ENCODE peak calls at places on chromosomes 11 and 22, in five cellular contexts. One of them, this sample, is unnamed.

GRCh38 chr11:123454060-123454651 is 24.1 kb downstream of the GRAMD1B start:
- DNase-seq in naive thymus-derived CD4-positive, alpha-beta T cell: no peak
- DNase-seq in SJSA1: no peak
- DNase-seq in mucosa of descending colon: no peak
- DNase-seq in GM23338: no peak
- DNase-seq in this sample: no peak

GRCh38 chr22:31211504-31211861 is 615 bp upstream of the LIMK2 start:
- DNase-seq in naive thymus-derived CD4-positive, alpha-beta T cell: no peak
- DNase-seq in SJSA1: no peak
- DNase-seq in mucosa of descending colon: no peak
- DNase-seq in GM23338: no peak
- DNase-seq in this sample: no peak

GRCh38 chr22:17199131-17199731 is 20.0 kb downstream of the ADA2 start:
- DNase-seq in naive thymus-derived CD4-positive, alpha-beta T cell: no peak
- DNase-seq in SJSA1: no peak
- DNase-seq in mucosa of descending colon: no peak
- DNase-seq in GM23338: peak
- DNase-seq in this sample: no peak

GRCh38 chr22:33539902-33540751 is 380.1 kb downstream of the LARGE1 start:
- DNase-seq in naive thymus-derived CD4-positive, alpha-beta T cell: no peak
- DNase-seq in SJSA1: no peak
- DNase-seq in mucosa of descending colon: peak
- DNase-seq in GM23338: no peak
- DNase-seq in this sample: no peak

GRCh38 chr22:22431271-22432220 is 77.0 kb downstream of the ZNF280B start:
- DNase-seq in naive thymus-derived CD4-positive, alpha-beta T cell: no peak
- DNase-seq in SJSA1: peak
- DNase-seq in mucosa of descending colon: peak
- DNase-seq in GM23338: peak
- DNase-seq in this sample: peak

GRCh38 chr22:19576460-19577421 is 52.5 kb upstream of the CLDN5 start:
- DNase-seq in naive thymus-derived CD4-positive, alpha-beta T cell: no peak
- DNase-seq in SJSA1: peak
- DNase-seq in mucosa of descending colon: no peak
- DNase-seq in GM23338: peak
- DNase-seq in this sample: no peak

GRCh38 chr11:77375114-77375513 is 73.6 kb upstream of the GDPD4 start:
- DNase-seq in naive thymus-derived CD4-positive, alpha-beta T cell: no peak
- DNase-seq in SJSA1: no peak
- DNase-seq in mucosa of descending colon: no peak
- DNase-seq in GM23338: no peak
- DNase-seq in this sample: no peak

GRCh38 chr22:41620646-41621098 is at the start of gene DESI1:
- DNase-seq in naive thymus-derived CD4-positive, alpha-beta T cell: no peak
- DNase-seq in SJSA1: no peak
- DNase-seq in mucosa of descending colon: no peak
- DNase-seq in GM23338: peak
- DNase-seq in this sample: no peak

GRCh38 chr11:133476570-133477262 is 55.6 kb downstream of the OPCML start:
- DNase-seq in naive thymus-derived CD4-positive, alpha-beta T cell: no peak
- DNase-seq in SJSA1: no peak
- DNase-seq in mucosa of descending colon: no peak
- DNase-seq in GM23338: peak
- DNase-seq in this sample: no peak

GRCh38 chr22:29202231-29203192 is 3.2 kb upstream of the EMID1 start:
- DNase-seq in naive thymus-derived CD4-positive, alpha-beta T cell: no peak
- DNase-seq in SJSA1: peak
- DNase-seq in mucosa of descending colon: peak
- DNase-seq in GM23338: peak
- DNase-seq in this sample: peak

GRCh38 chr11:71298761-71299181 is 46.4 kb upstream of the SHANK2 start:
- DNase-seq in naive thymus-derived CD4-positive, alpha-beta T cell: no peak
- DNase-seq in SJSA1: no peak
- DNase-seq in mucosa of descending colon: no peak
- DNase-seq in GM23338: no peak
- DNase-seq in this sample: no peak

GRCh38 chr11:97060184-97060583 is 670.4 kb downstream of the JRKL start:
- DNase-seq in naive thymus-derived CD4-positive, alpha-beta T cell: no peak
- DNase-seq in SJSA1: no peak
- DNase-seq in mucosa of descending colon: no peak
- DNase-seq in GM23338: no peak
- DNase-seq in this sample: no peak
- H3K4me3 ChIP-seq in naive thymus-derived CD4-positive, alpha-beta T cell: no peak
- H3K4me3 ChIP-seq in SJSA1: no peak
- H3K4me3 ChIP-seq in mucosa of descending colon: no peak
- H3K4me3 ChIP-seq in GM23338: no peak
- H3K4me3 ChIP-seq in this sample: no peak

GRCh38 chr11:82902086-82902485 is 550 bp downstream of the DDIAS start:
- DNase-seq in naive thymus-derived CD4-positive, alpha-beta T cell: peak
- DNase-seq in SJSA1: no peak
- DNase-seq in mucosa of descending colon: no peak
- DNase-seq in GM23338: no peak
- DNase-seq in this sample: no peak
- H3K4me3 ChIP-seq in naive thymus-derived CD4-positive, alpha-beta T cell: peak
- H3K4me3 ChIP-seq in SJSA1: peak
- H3K4me3 ChIP-seq in mucosa of descending colon: no peak
- H3K4me3 ChIP-seq in GM23338: peak
- H3K4me3 ChIP-seq in this sample: peak

DNA sequence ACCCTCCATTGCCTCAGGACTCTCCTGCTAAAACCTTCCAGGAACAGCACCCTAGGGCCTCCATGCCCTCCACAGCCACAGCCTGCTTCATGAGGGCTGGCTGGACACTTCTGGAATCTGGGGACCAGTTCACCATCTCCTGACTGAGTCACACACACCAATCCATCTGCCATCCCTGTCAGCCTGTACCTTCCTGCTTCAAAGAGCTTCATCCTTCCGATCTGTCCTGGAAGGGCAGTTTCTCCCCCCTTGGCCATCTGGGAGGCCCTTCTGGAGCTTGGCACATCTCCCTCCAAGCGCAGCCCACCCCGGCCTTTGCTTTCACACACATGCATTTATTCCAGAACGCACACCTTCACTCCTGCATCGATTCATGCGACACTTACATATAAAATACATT is 13.1 kb downstream of the APBB1 start:
- DNase-seq in naive thymus-derived CD4-positive, alpha-beta T cell: no peak
- DNase-seq in SJSA1: no peak
- DNase-seq in mucosa of descending colon: no peak
- DNase-seq in GM23338: no peak
- DNase-seq in this sample: no peak
- H3K4me3 ChIP-seq in naive thymus-derived CD4-positive, alpha-beta T cell: no peak
- H3K4me3 ChIP-seq in SJSA1: no peak
- H3K4me3 ChIP-seq in mucosa of descending colon: no peak
- H3K4me3 ChIP-seq in GM23338: no peak
- H3K4me3 ChIP-seq in this sample: no peak

DNA sequence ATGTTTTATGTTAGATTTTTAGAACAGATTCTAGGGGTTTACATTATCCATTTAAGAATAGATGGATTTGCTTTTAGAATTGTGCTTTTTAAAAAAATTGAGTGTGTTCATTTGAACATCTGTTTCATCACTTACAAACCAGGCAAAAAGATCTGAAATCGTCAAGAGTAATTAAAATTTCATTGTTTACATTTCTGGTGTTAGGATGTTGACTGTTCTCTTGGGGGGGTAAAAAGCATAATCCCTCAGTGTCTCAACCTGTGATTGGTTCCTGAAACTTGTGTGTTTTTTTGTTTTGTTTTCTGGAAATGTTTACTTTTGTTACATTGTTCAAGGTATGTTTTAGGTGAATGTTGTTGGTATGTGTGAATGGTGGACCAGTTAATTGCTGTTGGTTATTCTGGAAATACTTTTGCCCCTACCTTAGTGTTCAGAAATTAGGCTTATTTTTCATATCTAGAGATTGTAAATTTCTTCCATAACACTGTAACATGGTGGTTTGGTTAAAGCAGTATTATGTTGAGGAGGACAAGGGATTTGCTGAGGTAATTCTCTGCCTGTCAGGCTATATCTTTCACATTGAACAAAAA is 4.8 kb downstream of the PCF11 start:
- DNase-seq in naive thymus-derived CD4-positive, alpha-beta T cell: no peak
- DNase-seq in SJSA1: no peak
- DNase-seq in mucosa of descending colon: no peak
- DNase-seq in GM23338: no peak
- DNase-seq in this sample: no peak
- H3K4me3 ChIP-seq in naive thymus-derived CD4-positive, alpha-beta T cell: peak
- H3K4me3 ChIP-seq in SJSA1: no peak
- H3K4me3 ChIP-seq in mucosa of descending colon: no peak
- H3K4me3 ChIP-seq in GM23338: no peak
- H3K4me3 ChIP-seq in this sample: no peak

DNA sequence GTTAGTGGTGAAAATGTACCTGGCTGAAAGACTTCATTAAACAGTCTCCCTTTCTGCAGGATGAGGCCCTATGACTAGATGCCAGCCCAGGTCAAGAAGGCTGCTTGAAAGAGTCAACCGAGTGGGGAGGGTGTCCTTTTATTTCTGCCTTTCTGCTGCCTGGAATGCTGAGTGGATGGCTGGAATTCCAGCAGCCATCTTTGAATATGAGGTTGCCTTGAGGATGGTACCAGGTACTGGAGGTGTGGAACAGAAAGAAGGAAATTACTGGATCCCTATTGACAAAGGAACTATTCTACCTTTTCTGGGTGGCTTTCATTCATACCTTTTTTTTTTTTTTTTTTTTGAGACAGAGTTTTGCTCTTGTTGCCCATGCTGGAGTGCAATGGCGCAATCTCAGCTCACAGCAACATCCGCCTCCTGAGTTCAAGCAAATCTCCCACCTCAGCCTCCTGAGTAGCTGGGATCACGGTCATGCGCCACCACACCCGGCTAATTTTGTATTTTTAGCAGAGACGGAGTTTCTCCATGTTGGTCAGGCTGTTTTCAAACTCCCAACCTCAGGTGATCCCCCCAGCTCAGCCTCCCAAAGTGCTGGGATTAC is 107.3 kb downstream of the RPS6KA4 start:
- DNase-seq in naive thymus-derived CD4-positive, alpha-beta T cell: no peak
- DNase-seq in SJSA1: no peak
- DNase-seq in mucosa of descending colon: no peak
- DNase-seq in GM23338: no peak
- DNase-seq in this sample: no peak
- H3K4me3 ChIP-seq in naive thymus-derived CD4-positive, alpha-beta T cell: no peak
- H3K4me3 ChIP-seq in SJSA1: no peak
- H3K4me3 ChIP-seq in mucosa of descending colon: no peak
- H3K4me3 ChIP-seq in GM23338: no peak
- H3K4me3 ChIP-seq in this sample: no peak

GRCh38 chr22:38213319-38214247 is 11.8 kb downstream of the MAFF start:
- DNase-seq in naive thymus-derived CD4-positive, alpha-beta T cell: no peak
- DNase-seq in SJSA1: no peak
- DNase-seq in mucosa of descending colon: no peak
- DNase-seq in GM23338: peak
- DNase-seq in this sample: no peak
- H3K4me3 ChIP-seq in naive thymus-derived CD4-positive, alpha-beta T cell: peak
- H3K4me3 ChIP-seq in SJSA1: no peak
- H3K4me3 ChIP-seq in mucosa of descending colon: no peak
- H3K4me3 ChIP-seq in GM23338: peak
- H3K4me3 ChIP-seq in this sample: no peak

DNA sequence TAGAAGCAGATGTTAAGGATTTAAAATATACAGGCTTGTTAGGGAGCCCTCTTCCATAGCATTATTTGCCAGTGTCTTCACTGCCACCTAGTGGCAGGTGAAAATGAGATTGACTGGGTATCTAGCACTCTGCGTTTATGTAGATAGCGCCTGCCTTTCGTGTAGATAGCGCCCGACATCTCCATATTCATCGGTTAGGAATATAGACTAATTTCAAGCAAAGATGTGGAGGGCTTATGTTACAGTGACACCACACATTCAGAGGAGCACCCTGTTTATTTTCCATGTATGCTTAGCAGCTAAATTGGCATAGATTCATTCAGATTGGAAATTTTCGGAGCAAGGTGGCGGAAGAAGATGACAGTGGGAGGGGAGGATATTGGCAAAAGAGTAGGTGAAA is 72.0 kb downstream of the SLC5A12 start:
- DNase-seq in naive thymus-derived CD4-positive, alpha-beta T cell: no peak
- DNase-seq in SJSA1: no peak
- DNase-seq in mucosa of descending colon: peak
- DNase-seq in GM23338: peak
- DNase-seq in this sample: peak
- H3K4me3 ChIP-seq in naive thymus-derived CD4-positive, alpha-beta T cell: no peak
- H3K4me3 ChIP-seq in SJSA1: no peak
- H3K4me3 ChIP-seq in mucosa of descending colon: no peak
- H3K4me3 ChIP-seq in GM23338: no peak
- H3K4me3 ChIP-seq in this sample: no peak

GRCh38 chr11:128468106-128468505 is 119.3 kb downstream of the ETS1 start:
- DNase-seq in naive thymus-derived CD4-positive, alpha-beta T cell: no peak
- DNase-seq in SJSA1: no peak
- DNase-seq in mucosa of descending colon: no peak
- DNase-seq in GM23338: no peak
- DNase-seq in this sample: no peak
- H3K4me3 ChIP-seq in naive thymus-derived CD4-positive, alpha-beta T cell: peak
- H3K4me3 ChIP-seq in SJSA1: no peak
- H3K4me3 ChIP-seq in mucosa of descending colon: no peak
- H3K4me3 ChIP-seq in GM23338: no peak
- H3K4me3 ChIP-seq in this sample: no peak

GRCh38 chr11:3165916-3166267 is 782 bp upstream of the OSBPL5 start:
- DNase-seq in naive thymus-derived CD4-positive, alpha-beta T cell: no peak
- DNase-seq in SJSA1: no peak
- DNase-seq in mucosa of descending colon: peak
- DNase-seq in GM23338: no peak
- DNase-seq in this sample: no peak
- H3K4me3 ChIP-seq in naive thymus-derived CD4-positive, alpha-beta T cell: peak
- H3K4me3 ChIP-seq in SJSA1: no peak
- H3K4me3 ChIP-seq in mucosa of descending colon: no peak
- H3K4me3 ChIP-seq in GM23338: peak
- H3K4me3 ChIP-seq in this sample: peak